ENCODE peak calls at places on chromosomes 2 and 18, in eight cellular contexts. Q, X, N, I, H, F, Y and L are unnamed samples.

GRCh38 chr2:61016392-61017002 is 1.0 kb upstream of the PEX13 start:
- DNase-seq in Q (no peak), X (no peak), N (no peak), I (no peak), H (no peak), F (no peak), Y (no peak), L (no peak)

GRCh38 chr2:221677688-221678087 is 105.6 kb upstream of the EPHA4 start:
- DNase-seq in Q (no peak), X (no peak), N (no peak), I (no peak), H (no peak), F (no peak), Y (no peak), L (no peak)

GRCh38 chr18:38007931-38008330 is 442.3 kb upstream of the CELF4 start:
- DNase-seq in Q (no peak), X (no peak), N (no peak), I (no peak), H (no peak), F (no peak), Y (no peak), L (no peak)

GRCh38 chr18:73168171-73168570 is 300.4 kb upstream of the NETO1 start:
- DNase-seq in Q (peak; percentile 26), X (no peak), N (no peak), I (no peak), H (no peak), F (no peak), Y (no peak), L (no peak)

GRCh38 chr2:221997100-221997499 is 301.7 kb downstream of the PAX3 start:
- DNase-seq in Q (peak; percentile 83), X (peak; percentile 80), N (no peak), I (peak; percentile 83), H (peak; percentile 68), F (peak; percentile 43), Y (no peak), L (peak; percentile 47)

GRCh38 chr2:237597680-237598145 is 7.2 kb upstream of the RAB17 start:
- DNase-seq in Q (no peak), X (no peak), N (no peak), I (no peak), H (no peak), F (no peak), Y (no peak), L (no peak)

GRCh38 chr18:70036771-70037452 is 89.2 kb upstream of the CD226 start:
- DNase-seq in Q (no peak), X (no peak), N (no peak), I (no peak), H (no peak), F (no peak), Y (no peak), L (no peak)

GRCh38 chr2:232028631-232029030 is 67.1 kb downstream of the DIS3L2 start:
- DNase-seq in Q (no peak), X (peak; percentile 21), N (no peak), I (no peak), H (peak; percentile 62), F (no peak), Y (no peak), L (peak; percentile 55)

GRCh38 chr2:174236429-174236828 is 11.9 kb downstream of the OLA1 start:
- DNase-seq in Q (no peak), X (no peak), N (no peak), I (no peak), H (no peak), F (no peak), Y (no peak), L (no peak)

GRCh38 chr2:187150667-187151066 is 297.4 kb downstream of the CALCRL start:
- DNase-seq in Q (no peak), X (peak; percentile 61), N (no peak), I (no peak), H (peak; percentile 7), F (no peak), Y (no peak), L (peak; percentile 56)

GRCh38 chr2:71952572-71953188 is 195.0 kb downstream of the CYP26B1 start:
- DNase-seq in Q (no peak), X (no peak), N (no peak), I (peak; percentile 13), H (no peak), F (no peak), Y (no peak), L (peak; percentile 15)

GRCh38 chr2:39547811-39548719 is 111.0 kb upstream of the MAP4K3 start:
- DNase-seq in Q (no peak), X (peak; percentile 42), N (no peak), I (peak; percentile 76), H (peak; percentile 7), F (no peak), Y (no peak), L (no peak)

GRCh38 chr18:36187138-36187825 is at the start of gene MOCOS:
- DNase-seq in Q (no peak), X (peak; percentile 54), N (peak; percentile 90), I (no peak), H (peak; percentile 58), F (peak; percentile 29), Y (peak; percentile 86), L (peak; percentile 60)

GRCh38 chr2:99152181-99152580 is 2.6 kb downstream of the TSGA10 start:
- DNase-seq in Q (no peak), X (no peak), N (no peak), I (no peak), H (no peak), F (no peak), Y (no peak), L (no peak)

GRCh38 chr2:99158599-99158998 is 3.8 kb downstream of the LIPT1 start:
- DNase-seq in Q (no peak), X (no peak), N (no peak), I (no peak), H (no peak), F (no peak), Y (no peak), L (no peak)

GRCh38 chr2:99153921-99154604 is 679 bp downstream of the TSGA10 start:
- DNase-seq in Q (no peak), X (peak; percentile 4), N (no peak), I (no peak), H (peak; percentile 11), F (no peak), Y (no peak), L (no peak)

GRCh38 chr2:99156901-99157300 is 2.1 kb downstream of the LIPT1 start:
- DNase-seq in Q (no peak), X (no peak), N (no peak), I (no peak), H (no peak), F (no peak), Y (no peak), L (no peak)

DNA sequence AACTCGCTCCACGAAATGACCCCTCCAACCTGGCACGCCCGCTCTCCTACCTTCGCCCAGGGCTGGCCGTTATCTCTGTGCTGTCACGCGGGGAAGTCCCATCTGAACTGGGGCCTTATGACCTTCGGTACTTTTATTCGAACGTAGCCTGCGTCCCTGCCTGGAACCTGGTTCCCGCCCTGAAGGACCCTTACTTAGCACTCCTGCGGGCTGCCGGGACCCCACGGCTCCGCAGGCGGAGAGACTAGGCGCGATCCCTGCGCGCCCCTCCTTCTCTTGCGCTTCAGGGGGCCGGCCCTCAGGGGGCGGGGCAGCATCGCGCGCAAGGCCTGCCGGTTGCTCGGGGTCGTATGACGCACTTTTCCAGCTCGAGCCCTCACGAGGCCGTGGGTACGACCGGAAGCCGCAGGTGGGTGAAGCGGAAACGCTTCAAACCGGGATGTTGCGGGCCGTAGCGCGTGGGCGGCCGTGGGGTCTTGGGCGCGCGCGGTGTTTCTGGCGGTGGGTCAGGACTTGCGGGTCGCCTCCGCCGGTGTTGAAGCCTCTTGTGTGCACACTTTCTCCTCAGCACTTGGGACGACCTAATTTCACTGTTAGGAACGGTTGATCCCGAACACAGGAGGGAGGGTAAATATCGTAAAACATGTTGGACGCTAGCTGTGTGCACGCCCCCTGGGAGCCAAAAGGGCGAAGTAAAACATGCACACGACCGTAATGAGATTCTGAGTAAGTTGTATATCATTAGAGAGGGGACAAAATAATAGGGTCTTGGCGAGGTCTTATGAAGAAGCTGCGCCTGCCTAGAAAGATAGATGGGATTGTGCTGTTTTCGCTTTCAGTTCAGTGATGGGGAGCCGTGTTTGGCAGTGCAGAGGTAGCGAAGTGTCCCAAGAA is at the start of the genes LIPT1 and TSGA10:
- DNase-seq in Q (peak; percentile 51), X (peak; percentile 90), N (peak; percentile 94), I (peak; percentile 30), H (peak; percentile 84), F (peak; percentile 82), Y (peak; percentile 93), L (peak; percentile 92)
- TF ChIP-seq CTCF in Q (peak; percentile 31), X (peak; percentile 5), N (no peak), I (no peak), H (peak; percentile 24), F (peak; percentile 7), Y (no peak), L (peak; percentile 21)

GRCh38 chr2:97957432-97958183 is 38.1 kb downstream of the TMEM131 start:
- DNase-seq in Q (no peak), X (peak; percentile 25), N (no peak), I (peak; percentile 23), H (no peak), F (no peak), Y (no peak), L (no peak)
- TF ChIP-seq CTCF in Q (no peak), X (no peak), N (no peak), I (no peak), H (no peak), F (no peak), Y (no peak), L (no peak)

GRCh38 chr2:179875864-179876263 is 14.5 kb upstream of the ZNF385B start:
- DNase-seq in Q (no peak), X (no peak), N (no peak), I (no peak), H (no peak), F (no peak), Y (no peak), L (no peak)

GRCh38 chr2:179877601-179878364 is 16.4 kb upstream of the ZNF385B start:
- DNase-seq in Q (no peak), X (no peak), N (no peak), I (no peak), H (no peak), F (no peak), Y (no peak), L (no peak)

GRCh38 chr2:179876266-179876665 is 14.9 kb upstream of the ZNF385B start:
- DNase-seq in Q (no peak), X (no peak), N (no peak), I (no peak), H (no peak), F (no peak), Y (no peak), L (no peak)
- TF ChIP-seq CTCF in Q (peak; percentile 31), X (peak; percentile 15), N (no peak), I (no peak), H (no peak), F (peak; percentile 39), Y (no peak), L (peak; percentile 10)

GRCh38 chr2:59774821-59775463 is 778.5 kb downstream of the BCL11A start:
- DNase-seq in Q (no peak), X (no peak), N (no peak), I (no peak), H (no peak), F (no peak), Y (no peak), L (no peak)

GRCh38 chr2:59770651-59771050 is 782.8 kb downstream of the BCL11A start:
- DNase-seq in Q (no peak), X (no peak), N (no peak), I (no peak), H (no peak), F (no peak), Y (no peak), L (no peak)
- TF ChIP-seq CTCF in Q (no peak), X (no peak), N (no peak), I (no peak), H (no peak), F (no peak), Y (no peak), L (no peak)